ENCODE peak calls at places on chromosomes 13 and 19, in six cellular contexts. One of them, this sample, is unnamed.

GRCh38 chr19:55419089-55419488 is 11.5 kb upstream of the UBE2S start:
- DNase-seq in NCI-H2081: no peak
- DNase-seq in cardiac muscle cell: no peak
- DNase-seq in stimulated activated CD8-positive, alpha-beta memory T cell treated with anti-CD3 and anti-CD28 coated beads, Interleukin-4, amount 100 ng/mL, for 24 hours: no peak
- DNase-seq in activated T-cell treated with anti-CD3 and anti-CD28 coated beads for 1 hour: no peak
- DNase-seq in GM19239: no peak
- DNase-seq in this sample: no peak

GRCh38 chr19:29665826-29666633 is 769 bp downstream of the PLEKHF1 start:
- DNase-seq in NCI-H2081: no peak
- DNase-seq in cardiac muscle cell: peak
- DNase-seq in stimulated activated CD8-positive, alpha-beta memory T cell treated with anti-CD3 and anti-CD28 coated beads, Interleukin-4, amount 100 ng/mL, for 24 hours: no peak
- DNase-seq in activated T-cell treated with anti-CD3 and anti-CD28 coated beads for 1 hour: no peak
- DNase-seq in GM19239: no peak
- DNase-seq in this sample: peak

GRCh38 chr13:39414339-39414738 is 188.7 kb downstream of the LHFPL6 start:
- DNase-seq in NCI-H2081: no peak
- DNase-seq in cardiac muscle cell: no peak
- DNase-seq in stimulated activated CD8-positive, alpha-beta memory T cell treated with anti-CD3 and anti-CD28 coated beads, Interleukin-4, amount 100 ng/mL, for 24 hours: no peak
- DNase-seq in activated T-cell treated with anti-CD3 and anti-CD28 coated beads for 1 hour: no peak
- DNase-seq in GM19239: no peak
- DNase-seq in this sample: no peak

GRCh38 chr13:97883356-97883755 is 70.1 kb upstream of the IPO5 start:
- DNase-seq in NCI-H2081: no peak
- DNase-seq in cardiac muscle cell: no peak
- DNase-seq in stimulated activated CD8-positive, alpha-beta memory T cell treated with anti-CD3 and anti-CD28 coated beads, Interleukin-4, amount 100 ng/mL, for 24 hours: no peak
- DNase-seq in activated T-cell treated with anti-CD3 and anti-CD28 coated beads for 1 hour: no peak
- DNase-seq in GM19239: no peak
- DNase-seq in this sample: no peak

GRCh38 chr13:54637377-54637776 is 1608.8 kb downstream of the OLFM4 start:
- DNase-seq in NCI-H2081: no peak
- DNase-seq in cardiac muscle cell: peak
- DNase-seq in stimulated activated CD8-positive, alpha-beta memory T cell treated with anti-CD3 and anti-CD28 coated beads, Interleukin-4, amount 100 ng/mL, for 24 hours: no peak
- DNase-seq in activated T-cell treated with anti-CD3 and anti-CD28 coated beads for 1 hour: no peak
- DNase-seq in GM19239: no peak
- DNase-seq in this sample: no peak

GRCh38 chr19:17406039-17406886 is 833 bp upstream of the BST2 start:
- DNase-seq in NCI-H2081: no peak
- DNase-seq in cardiac muscle cell: no peak
- DNase-seq in stimulated activated CD8-positive, alpha-beta memory T cell treated with anti-CD3 and anti-CD28 coated beads, Interleukin-4, amount 100 ng/mL, for 24 hours: no peak
- DNase-seq in activated T-cell treated with anti-CD3 and anti-CD28 coated beads for 1 hour: no peak
- DNase-seq in GM19239: no peak
- DNase-seq in this sample: no peak

GRCh38 chr19:13748169-13748884 is 16.0 kb upstream of the MRI1 start:
- DNase-seq in NCI-H2081: no peak
- DNase-seq in cardiac muscle cell: peak
- DNase-seq in stimulated activated CD8-positive, alpha-beta memory T cell treated with anti-CD3 and anti-CD28 coated beads, Interleukin-4, amount 100 ng/mL, for 24 hours: no peak
- DNase-seq in activated T-cell treated with anti-CD3 and anti-CD28 coated beads for 1 hour: no peak
- DNase-seq in GM19239: no peak
- DNase-seq in this sample: no peak

GRCh38 chr13:97826421-97826965 is 127.0 kb upstream of the IPO5 start:
- DNase-seq in NCI-H2081: no peak
- DNase-seq in cardiac muscle cell: no peak
- DNase-seq in stimulated activated CD8-positive, alpha-beta memory T cell treated with anti-CD3 and anti-CD28 coated beads, Interleukin-4, amount 100 ng/mL, for 24 hours: no peak
- DNase-seq in activated T-cell treated with anti-CD3 and anti-CD28 coated beads for 1 hour: no peak
- DNase-seq in GM19239: no peak
- DNase-seq in this sample: no peak

GRCh38 chr19:4910594-4911273 is 1.4 kb downstream of the UHRF1 start:
- DNase-seq in NCI-H2081: peak
- DNase-seq in cardiac muscle cell: no peak
- DNase-seq in stimulated activated CD8-positive, alpha-beta memory T cell treated with anti-CD3 and anti-CD28 coated beads, Interleukin-4, amount 100 ng/mL, for 24 hours: no peak
- DNase-seq in activated T-cell treated with anti-CD3 and anti-CD28 coated beads for 1 hour: no peak
- DNase-seq in GM19239: peak
- DNase-seq in this sample: peak

GRCh38 chr13:94280357-94280756 is 199.1 kb downstream of the DCT start:
- DNase-seq in NCI-H2081: no peak
- DNase-seq in cardiac muscle cell: no peak
- DNase-seq in stimulated activated CD8-positive, alpha-beta memory T cell treated with anti-CD3 and anti-CD28 coated beads, Interleukin-4, amount 100 ng/mL, for 24 hours: no peak
- DNase-seq in activated T-cell treated with anti-CD3 and anti-CD28 coated beads for 1 hour: no peak
- DNase-seq in GM19239: no peak
- DNase-seq in this sample: no peak

GRCh38 chr13:48431987-48432615 is 19.2 kb upstream of the LPAR6 start:
- DNase-seq in NCI-H2081: no peak
- DNase-seq in cardiac muscle cell: no peak
- DNase-seq in stimulated activated CD8-positive, alpha-beta memory T cell treated with anti-CD3 and anti-CD28 coated beads, Interleukin-4, amount 100 ng/mL, for 24 hours: no peak
- DNase-seq in activated T-cell treated with anti-CD3 and anti-CD28 coated beads for 1 hour: no peak
- DNase-seq in GM19239: no peak
- DNase-seq in this sample: no peak

GRCh38 chr19:6378036-6378435 is 2.3 kb upstream of the PSPN start:
- DNase-seq in NCI-H2081: no peak
- DNase-seq in cardiac muscle cell: no peak
- DNase-seq in stimulated activated CD8-positive, alpha-beta memory T cell treated with anti-CD3 and anti-CD28 coated beads, Interleukin-4, amount 100 ng/mL, for 24 hours: no peak
- DNase-seq in activated T-cell treated with anti-CD3 and anti-CD28 coated beads for 1 hour: no peak
- DNase-seq in GM19239: no peak
- DNase-seq in this sample: peak

GRCh38 chr19:16922592-16922934 is 33.8 kb downstream of the F2RL3 start:
- DNase-seq in NCI-H2081: no peak
- DNase-seq in cardiac muscle cell: no peak
- DNase-seq in stimulated activated CD8-positive, alpha-beta memory T cell treated with anti-CD3 and anti-CD28 coated beads, Interleukin-4, amount 100 ng/mL, for 24 hours: no peak
- DNase-seq in activated T-cell treated with anti-CD3 and anti-CD28 coated beads for 1 hour: no peak
- DNase-seq in GM19239: no peak
- DNase-seq in this sample: no peak

GRCh38 chr19:50377517-50377916 is 1.3 kb downstream of the NR1H2 start:
- DNase-seq in NCI-H2081: no peak
- DNase-seq in cardiac muscle cell: no peak
- DNase-seq in stimulated activated CD8-positive, alpha-beta memory T cell treated with anti-CD3 and anti-CD28 coated beads, Interleukin-4, amount 100 ng/mL, for 24 hours: no peak
- DNase-seq in activated T-cell treated with anti-CD3 and anti-CD28 coated beads for 1 hour: no peak
- DNase-seq in GM19239: no peak
- DNase-seq in this sample: no peak

GRCh38 chr13:73677041-73677589 is 457.1 kb downstream of the KLF12 start:
- DNase-seq in NCI-H2081: peak
- DNase-seq in cardiac muscle cell: no peak
- DNase-seq in stimulated activated CD8-positive, alpha-beta memory T cell treated with anti-CD3 and anti-CD28 coated beads, Interleukin-4, amount 100 ng/mL, for 24 hours: no peak
- DNase-seq in activated T-cell treated with anti-CD3 and anti-CD28 coated beads for 1 hour: no peak
- DNase-seq in GM19239: no peak
- DNase-seq in this sample: no peak

GRCh38 chr19:49347191-49347590 is 12.0 kb downstream of the CD37 start:
- DNase-seq in NCI-H2081: no peak
- DNase-seq in cardiac muscle cell: no peak
- DNase-seq in stimulated activated CD8-positive, alpha-beta memory T cell treated with anti-CD3 and anti-CD28 coated beads, Interleukin-4, amount 100 ng/mL, for 24 hours: no peak
- DNase-seq in activated T-cell treated with anti-CD3 and anti-CD28 coated beads for 1 hour: no peak
- DNase-seq in GM19239: no peak
- DNase-seq in this sample: no peak

GRCh38 chr13:20567881-20568528 is 1.0 kb downstream of the IFT88 start:
- DNase-seq in NCI-H2081: no peak
- DNase-seq in cardiac muscle cell: no peak
- DNase-seq in stimulated activated CD8-positive, alpha-beta memory T cell treated with anti-CD3 and anti-CD28 coated beads, Interleukin-4, amount 100 ng/mL, for 24 hours: no peak
- DNase-seq in activated T-cell treated with anti-CD3 and anti-CD28 coated beads for 1 hour: no peak
- DNase-seq in GM19239: no peak
- DNase-seq in this sample: no peak

GRCh38 chr13:31054632-31055031 is 107.1 kb downstream of the HSPH1 start:
- DNase-seq in NCI-H2081: no peak
- DNase-seq in cardiac muscle cell: no peak
- DNase-seq in stimulated activated CD8-positive, alpha-beta memory T cell treated with anti-CD3 and anti-CD28 coated beads, Interleukin-4, amount 100 ng/mL, for 24 hours: no peak
- DNase-seq in activated T-cell treated with anti-CD3 and anti-CD28 coated beads for 1 hour: no peak
- DNase-seq in GM19239: no peak
- DNase-seq in this sample: no peak

GRCh38 chr13:110284809-110285519 is 22.0 kb downstream of the COL4A1 start:
- DNase-seq in NCI-H2081: no peak
- DNase-seq in cardiac muscle cell: no peak
- DNase-seq in stimulated activated CD8-positive, alpha-beta memory T cell treated with anti-CD3 and anti-CD28 coated beads, Interleukin-4, amount 100 ng/mL, for 24 hours: no peak
- DNase-seq in activated T-cell treated with anti-CD3 and anti-CD28 coated beads for 1 hour: no peak
- DNase-seq in GM19239: no peak
- DNase-seq in this sample: no peak

GRCh38 chr13:45989607-45990006 is 62.9 kb downstream of the ZC3H13 start:
- DNase-seq in NCI-H2081: no peak
- DNase-seq in cardiac muscle cell: no peak
- DNase-seq in stimulated activated CD8-positive, alpha-beta memory T cell treated with anti-CD3 and anti-CD28 coated beads, Interleukin-4, amount 100 ng/mL, for 24 hours: no peak
- DNase-seq in activated T-cell treated with anti-CD3 and anti-CD28 coated beads for 1 hour: no peak
- DNase-seq in GM19239: no peak
- DNase-seq in this sample: no peak

GRCh38 chr13:112934075-112934474 is 34.9 kb upstream of the MCF2L start:
- DNase-seq in NCI-H2081: peak
- DNase-seq in cardiac muscle cell: no peak
- DNase-seq in stimulated activated CD8-positive, alpha-beta memory T cell treated with anti-CD3 and anti-CD28 coated beads, Interleukin-4, amount 100 ng/mL, for 24 hours: no peak
- DNase-seq in activated T-cell treated with anti-CD3 and anti-CD28 coated beads for 1 hour: no peak
- DNase-seq in GM19239: no peak
- DNase-seq in this sample: no peak